ENCODE peak calls at places on chromosomes 7 and 10, in five cellular contexts. X is stimulated activated CD8-positive, alpha-beta memory T cell treated with anti-CD3 and anti-CD28 coated beads, Interleukin-15, amount 100 ng/mL, for 48 hours; U is lower lobe of right lung; P is psoas muscle; R is SK-N-SH. D is an unnamed sample.

GRCh38 chr10:10330481-10330880 is 687.2 kb upstream of the CELF2 start:
- DNase-seq in U (no peak), P (no peak), R (no peak), X (no peak), D (no peak)

GRCh38 chr10:44437837-44438752 is 53.2 kb upstream of the CXCL12 start:
- DNase-seq in P (no peak), X (no peak), U (no peak), R (no peak), D (no peak)

GRCh38 chr10:48681749-48682148 is 2.9 kb upstream of the WDFY4 start:
- DNase-seq in U (no peak), R (no peak), P (no peak), X (no peak), D (no peak)

GRCh38 chr10:121702351-121703320 is 104.4 kb upstream of the FGFR2 start:
- DNase-seq in X (no peak), U (no peak), P (no peak), R (no peak), D (no peak)

GRCh38 chr7:129315916-129316315 is 91.1 kb downstream of the AHCYL2 start:
- DNase-seq in R (no peak), U (no peak), X (no peak), P (peak), D (no peak)

GRCh38 chr7:104650991-104651680 is 322.7 kb downstream of the LHFPL3 start:
- DNase-seq in U (no peak), P (no peak), R (peak), X (no peak), D (no peak)

GRCh38 chr7:94301024-94301588 is 93.6 kb upstream of the COL1A2 start:
- DNase-seq in P (peak), R (peak), X (no peak), U (peak), D (no peak)

GRCh38 chr7:126495001-126495400 is 757.7 kb downstream of the GRM8 start:
- DNase-seq in P (no peak), X (no peak), U (no peak), R (no peak), D (no peak)

GRCh38 chr7:17009007-17009719 is 127.4 kb upstream of the AGR3 start:
- DNase-seq in X (no peak), P (no peak), U (no peak), R (no peak), D (no peak)

GRCh38 chr10:113446739-113447138 is 106.1 kb upstream of the HABP2 start:
- DNase-seq in P (no peak), U (no peak), X (no peak), R (no peak), D (no peak)

GRCh38 chr7:128003787-128004186 is 27.4 kb downstream of the LRRC4 start:
- DNase-seq in X (no peak), U (no peak), P (no peak), R (no peak), D (no peak)

GRCh38 chr7:112481833-112482669 is 1.3 kb downstream of the LSMEM1 start:
- DNase-seq in R (no peak), P (peak), X (no peak), U (no peak), D (peak)

GRCh38 chr7:101538596-101539459 is 90.3 kb downstream of the MYL10 start:
- DNase-seq in P (peak), X (peak), U (peak), R (peak), D (peak)

GRCh38 chr7:82286096-82286841 is 157.3 kb downstream of the CACNA2D1 start:
- DNase-seq in X (no peak), P (no peak), U (no peak), R (no peak), D (no peak)

GRCh38 chr10:565676-566075 is 123.8 kb downstream of the DIP2C start:
- DNase-seq in U (peak), P (no peak), R (no peak), X (no peak), D (no peak)

GRCh38 chr10:17075510-17075909 is 54.1 kb downstream of the CUBN start:
- DNase-seq in P (no peak), R (no peak), U (no peak), X (no peak), D (no peak)

GRCh38 chr7:134693256-134693655 is 46.6 kb downstream of the BPGM start:
- DNase-seq in P (peak), U (no peak), X (peak), R (no peak), D (no peak)

GRCh38 chr10:59098811-59099452 is 77.5 kb upstream of the PHYHIPL start:
- DNase-seq in U (no peak), R (peak), X (no peak), P (no peak), D (peak)

GRCh38 chr7:860149-860548 is 16.2 kb upstream of the GET4 start:
- DNase-seq in R (no peak), P (no peak), U (no peak), X (no peak), D (no peak)

GRCh38 chr7:129136887-129137647 is 7.4 kb upstream of the TSPAN33 start:
- DNase-seq in X (no peak), P (no peak), R (no peak), U (no peak), D (no peak)

GRCh38 chr10:13741438-13741837 is 154.7 kb downstream of the PRPF18 start:
- DNase-seq in R (no peak), P (no peak), X (no peak), U (no peak), D (no peak)

GRCh38 chr7:22470981-22471380 is 29.0 kb downstream of the STEAP1B start:
- DNase-seq in X (no peak), R (no peak), U (no peak), P (no peak), D (no peak)

GRCh38 chr7:122532406-122533269 is 166.3 kb downstream of the RNF133 start:
- DNase-seq in U (no peak), P (no peak), X (no peak), R (peak), D (peak)

GRCh38 chr7:134457166-134457565 is 1.7 kb downstream of the AKR1B1 start:
- DNase-seq in X (no peak), P (no peak), U (no peak), R (no peak), D (no peak)

GRCh38 chr10:14670551-14671240 is 104.0 kb downstream of the FAM107B start:
- DNase-seq in R (no peak), U (no peak), X (no peak), P (no peak), D (no peak)

GRCh38 chr10:91838199-91838598 is 40.0 kb downstream of the TNKS2 start:
- DNase-seq in R (peak), P (no peak), U (no peak), X (no peak), D (peak)

GRCh38 chr10:76036410-76036940 is 605.1 kb downstream of the LRMDA start:
- DNase-seq in U (peak), R (peak), X (peak), P (peak), D (peak)

GRCh38 chr7:92137531-92137930 is 3.3 kb upstream of the CYP51A1 start:
- DNase-seq in R (no peak), X (no peak), U (no peak), P (no peak), D (peak)

GRCh38 chr10:77031531-77031930 is 606.1 kb downstream of the KCNMA1 start:
- DNase-seq in P (no peak), X (no peak), U (no peak), R (no peak), D (no peak)

GRCh38 chr10:46554166-46554781 is 2.2 kb downstream of the GPRIN2 start:
- DNase-seq in P (no peak), U (no peak), X (no peak), R (no peak), D (no peak)

GRCh38 chr7:139680676-139681462 is 96.9 kb downstream of the HIPK2 start:
- DNase-seq in U (peak), P (peak), R (no peak), X (peak), D (no peak)

GRCh38 chr7:132072165-132072564 is 504.1 kb downstream of the PLXNA4 start:
- DNase-seq in P (no peak), R (no peak), X (no peak), U (no peak), D (no peak)

GRCh38 chr7:150994141-150994837 is 3.5 kb downstream of the NOS3 start:
- DNase-seq in X (no peak), U (no peak), R (peak), P (no peak), D (peak)

GRCh38 chr10:30529373-30529998 is 95.5 kb downstream of the MAP3K8 start:
- DNase-seq in P (peak), U (peak), R (no peak), X (peak), D (no peak)

GRCh38 chr10:132407846-132408278 is 10.9 kb downstream of the PWWP2B start:
- DNase-seq in U (peak), P (no peak), X (no peak), R (peak), D (no peak)

GRCh38 chr7:1534330-1535099 is 4.0 kb downstream of the MAFK start:
- DNase-seq in X (no peak), P (peak), U (no peak), R (no peak), D (no peak)

GRCh38 chr7:133783276-133783675 is 343.9 kb upstream of the LRGUK start:
- DNase-seq in R (peak), X (no peak), P (no peak), U (no peak), D (no peak)

GRCh38 chr7:116953727-116954442 is 584 bp downstream of the ST7 start:
- DNase-seq in U (peak), R (peak), P (peak), X (peak), D (peak)

GRCh38 chr7:38220452-38220851 is 42.4 kb downstream of the STARD3NL start:
- DNase-seq in X (no peak), R (no peak), U (no peak), P (no peak), D (no peak)